ENCODE peak calls at places on chromosomes 12 and 14, in five cellular contexts. B is ecto neural progenitor cell; O is type B pancreatic cell; L is activated CD8-positive, alpha-beta memory T cell treated with anti-CD3 and anti-CD28 coated beads for 48 hours; E is colonic mucosa. Z is an unnamed sample.

GRCh38 chr14:30179381-30180130 is 251.9 kb upstream of the PRKD1 start:
- DNase-seq in O (no peak), B (no peak), L (no peak), E (no peak), Z (no peak)

GRCh38 chr12:26878661-26879119 is 45.7 kb upstream of the ITPR2 start:
- DNase-seq in B (no peak), E (peak), O (no peak), L (no peak), Z (no peak)

GRCh38 chr14:26867171-26867757 is 269.4 kb upstream of the NOVA1 start:
- DNase-seq in O (no peak), B (no peak), L (no peak), E (no peak), Z (no peak)

GRCh38 chr14:48035836-48036235 is 360.4 kb upstream of the MDGA2 start:
- DNase-seq in O (no peak), E (no peak), L (no peak), B (peak), Z (no peak)

GRCh38 chr12:117444781-117445180 is 83.4 kb upstream of the NOS1 start:
- DNase-seq in B (no peak), O (no peak), E (no peak), L (no peak), Z (no peak)

GRCh38 chr14:53128303-53128702 is 24.8 kb downstream of the DDHD1 start:
- DNase-seq in B (no peak), E (no peak), L (no peak), O (no peak), Z (no peak)

GRCh38 chr14:23487216-23487615 is 17.7 kb downstream of the NGDN start:
- DNase-seq in E (no peak), O (no peak), L (no peak), B (no peak), Z (no peak)

GRCh38 chr12:122117979-122118378 is 39.4 kb downstream of the MLXIP start:
- DNase-seq in L (no peak), E (no peak), O (no peak), B (no peak), Z (no peak)

GRCh38 chr14:35201066-35201465 is 78.7 kb downstream of the PRORP start:
- DNase-seq in B (no peak), E (no peak), L (no peak), O (no peak), Z (no peak)

GRCh38 chr12:76670776-76671175 is 93.1 kb upstream of the ZDHHC17 start:
- DNase-seq in B (no peak), O (no peak), E (no peak), L (no peak), Z (peak)

GRCh38 chr12:127810026-127810425 is 456.9 kb upstream of the TMEM132C start:
- DNase-seq in B (no peak), L (no peak), O (no peak), E (no peak), Z (peak)

GRCh38 chr12:13085968-13086686 is 17.3 kb downstream of the GSG1 start:
- DNase-seq in O (no peak), B (no peak), L (no peak), E (no peak), Z (no peak)

GRCh38 chr12:52197371-52198231 is 5.8 kb upstream of the KRT80 start:
- DNase-seq in L (no peak), O (no peak), E (no peak), B (no peak), Z (no peak)

GRCh38 chr12:64335886-64336466 is 54.6 kb downstream of the C12orf56 start:
- DNase-seq in O (no peak), E (no peak), B (no peak), L (no peak), Z (no peak)

GRCh38 chr14:105888151-105888550 is 361.8 kb downstream of the TMEM121 start:
- DNase-seq in L (no peak), E (no peak), O (no peak), B (peak), Z (no peak)

GRCh38 chr12:113473942-113474341 is 2.3 kb upstream of the LHX5 start:
- DNase-seq in E (no peak), B (peak), L (no peak), O (no peak), Z (no peak)

GRCh38 chr12:123134755-123135282 is 16.1 kb downstream of the PITPNM2 start:
- DNase-seq in E (no peak), O (no peak), B (no peak), L (no peak), Z (no peak)

Z was measured in EL.